ENCODE peak calls at places on chromosomes 11 and 22, in five cellular contexts. One of them, this sample, is unnamed.

GRCh38 chr11:35236667-35237003 is 97.7 kb downstream of the CD44 start:
- DNase-seq in GM12878: no peak
- DNase-seq in IMR-90: peak
- DNase-seq in SK-N-SH: no peak
- DNase-seq in K562: no peak
- DNase-seq in this sample: no peak

GRCh38 chr11:111815489-111815888 is 49.3 kb upstream of the PPP2R1B start:
- DNase-seq in GM12878: no peak
- DNase-seq in K562: no peak
- DNase-seq in SK-N-SH: no peak
- DNase-seq in IMR-90: peak
- DNase-seq in this sample: no peak

GRCh38 chr11:34105957-34106504 is 602 bp downstream of the NAT10 start:
- DNase-seq in SK-N-SH: peak
- DNase-seq in IMR-90: peak
- DNase-seq in K562: peak
- DNase-seq in GM12878: no peak
- DNase-seq in this sample: no peak

GRCh38 chr11:47923667-47924066 is 56.7 kb upstream of the PTPRJ start:
- DNase-seq in GM12878: no peak
- DNase-seq in K562: no peak
- DNase-seq in IMR-90: peak
- DNase-seq in SK-N-SH: no peak
- DNase-seq in this sample: no peak

GRCh38 chr11:64610596-64610995 is 19.6 kb downstream of the SLC22A12 start:
- DNase-seq in GM12878: no peak
- DNase-seq in SK-N-SH: no peak
- DNase-seq in K562: no peak
- DNase-seq in IMR-90: no peak
- DNase-seq in this sample: no peak

GRCh38 chr11:112589132-112589531 is 328.5 kb upstream of the PLET1 start:
- DNase-seq in GM12878: no peak
- DNase-seq in IMR-90: no peak
- DNase-seq in K562: no peak
- DNase-seq in SK-N-SH: no peak
- DNase-seq in this sample: no peak

GRCh38 chr11:134562176-134562575 is 150.1 kb upstream of the B3GAT1 start:
- DNase-seq in IMR-90: no peak
- DNase-seq in SK-N-SH: no peak
- DNase-seq in K562: no peak
- DNase-seq in GM12878: no peak
- DNase-seq in this sample: no peak

GRCh38 chr11:60169264-60169915 is 13.5 kb downstream of the MS4A6A start:
- DNase-seq in K562: no peak
- DNase-seq in GM12878: no peak
- DNase-seq in SK-N-SH: no peak
- DNase-seq in IMR-90: no peak
- DNase-seq in this sample: peak

GRCh38 chr11:75100314-75100713 is 3.6 kb upstream of the OR2AT4 start:
- DNase-seq in K562: peak
- DNase-seq in IMR-90: peak
- DNase-seq in SK-N-SH: no peak
- DNase-seq in GM12878: peak
- DNase-seq in this sample: peak

GRCh38 chr11:112745958-112746357 is 215.3 kb upstream of the NCAM1 start:
- DNase-seq in GM12878: no peak
- DNase-seq in SK-N-SH: no peak
- DNase-seq in K562: no peak
- DNase-seq in IMR-90: no peak
- DNase-seq in this sample: no peak

GRCh38 chr11:111441443-111441842 is 62.4 kb upstream of the POU2AF1 start:
- DNase-seq in GM12878: no peak
- DNase-seq in K562: no peak
- DNase-seq in SK-N-SH: no peak
- DNase-seq in IMR-90: peak
- DNase-seq in this sample: no peak

GRCh38 chr22:21642584-21643448 is 714 bp downstream of the SDF2L1 start:
- DNase-seq in IMR-90: peak
- DNase-seq in GM12878: no peak
- DNase-seq in K562: peak
- DNase-seq in SK-N-SH: peak
- DNase-seq in this sample: peak

GRCh38 chr22:47056776-47057470 is 294.5 kb downstream of the TBC1D22A start:
- DNase-seq in K562: no peak
- DNase-seq in GM12878: no peak
- DNase-seq in SK-N-SH: no peak
- DNase-seq in IMR-90: no peak
- DNase-seq in this sample: no peak

GRCh38 chr11:90242894-90243416 is 20.1 kb upstream of the CHORDC1 start:
- DNase-seq in GM12878: no peak
- DNase-seq in SK-N-SH: no peak
- DNase-seq in K562: no peak
- DNase-seq in IMR-90: no peak
- DNase-seq in this sample: no peak

GRCh38 chr22:49738006-49738405 is 89.7 kb downstream of the BRD1 start:
- DNase-seq in SK-N-SH: no peak
- DNase-seq in GM12878: no peak
- DNase-seq in K562: no peak
- DNase-seq in IMR-90: no peak
- DNase-seq in this sample: no peak

DNA sequence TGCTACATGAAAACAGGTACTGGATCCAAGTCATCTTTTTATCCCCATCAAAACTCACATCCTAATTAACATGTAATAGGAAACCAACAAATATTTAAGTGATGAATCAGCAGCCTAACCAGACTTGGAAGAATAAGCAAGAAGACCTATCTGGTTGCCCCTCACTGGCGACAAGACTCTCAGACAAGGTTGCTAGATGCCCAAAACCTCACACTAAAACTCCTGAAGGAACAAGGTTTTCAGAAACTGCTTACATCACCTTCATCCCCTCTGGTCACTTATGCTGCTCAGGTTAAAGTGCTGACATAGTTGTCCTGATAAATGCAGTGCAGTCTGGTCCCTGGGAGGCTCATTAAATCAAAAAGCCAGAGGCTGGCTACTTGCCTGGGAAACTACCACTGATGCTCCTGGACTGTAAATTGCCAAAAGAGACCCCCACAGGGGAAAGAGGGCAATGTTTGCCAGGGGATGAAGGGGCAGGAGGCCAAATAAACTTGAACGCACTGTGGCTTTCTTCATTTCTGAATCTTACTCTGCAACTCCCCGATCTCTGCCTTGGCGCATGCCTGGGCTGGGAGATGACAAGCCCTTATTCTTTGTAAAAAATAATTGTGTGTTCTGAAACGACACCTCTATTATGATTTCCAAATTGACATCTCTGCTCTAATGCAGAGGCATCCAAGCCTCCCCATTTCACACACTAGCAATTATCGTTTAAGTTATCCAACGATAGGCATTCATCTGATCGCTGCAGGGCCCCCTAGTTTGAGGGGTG is 72.7 kb downstream of the AMBRA1 start:
- DNase-seq in GM12878: no peak
- DNase-seq in IMR-90: peak
- DNase-seq in SK-N-SH: no peak
- DNase-seq in K562: no peak
- DNase-seq in this sample: no peak
- H3K27ac ChIP-seq in GM12878: no peak
- H3K27ac ChIP-seq in IMR-90: no peak
- H3K27ac ChIP-seq in SK-N-SH: peak
- H3K27ac ChIP-seq in K562: no peak
- H3K27ac ChIP-seq in this sample: no peak

DNA sequence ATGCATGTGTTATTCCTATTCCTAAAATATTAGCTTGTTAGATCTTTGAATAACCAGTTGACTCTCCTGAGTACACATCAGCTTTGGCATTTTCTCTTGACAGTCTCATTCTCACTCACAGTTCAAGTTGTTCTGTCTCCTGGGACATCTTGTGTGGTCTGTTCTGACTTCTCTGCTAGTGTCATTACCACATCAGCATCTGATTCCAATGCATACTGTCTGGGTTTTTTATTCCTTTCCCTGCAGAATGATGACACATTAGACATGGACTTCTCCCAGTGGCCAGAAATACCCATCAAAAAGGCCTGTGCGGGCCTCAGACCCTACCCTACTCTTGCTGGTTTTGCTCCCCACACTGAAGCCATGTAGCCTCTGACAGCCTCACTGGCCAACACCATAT is 2.7 kb downstream of the ZNF74 start:
- DNase-seq in K562: peak
- DNase-seq in IMR-90: peak
- DNase-seq in SK-N-SH: no peak
- DNase-seq in GM12878: peak
- DNase-seq in this sample: no peak
- TF ChIP-seq SMC3 in K562: no peak
- TF ChIP-seq SMC3 in IMR-90: no peak
- TF ChIP-seq SMC3 in SK-N-SH: no peak
- TF ChIP-seq SMC3 in GM12878: no peak
- TF ChIP-seq SMC3 in this sample: no peak

GRCh38 chr11:1532606-1533341 is 39.3 kb downstream of the DUSP8 start:
- DNase-seq in K562: no peak
- DNase-seq in GM12878: no peak
- DNase-seq in IMR-90: no peak
- DNase-seq in SK-N-SH: no peak
- DNase-seq in this sample: no peak

GRCh38 chr11:1531418-1531817 is 40.7 kb downstream of the DUSP8 start:
- DNase-seq in GM12878: no peak
- DNase-seq in SK-N-SH: no peak
- DNase-seq in IMR-90: no peak
- DNase-seq in K562: no peak
- DNase-seq in this sample: no peak

GRCh38 chr11:1533342-1533725 is 38.7 kb downstream of the DUSP8 start:
- DNase-seq in GM12878: no peak
- DNase-seq in SK-N-SH: no peak
- DNase-seq in K562: no peak
- DNase-seq in IMR-90: no peak
- DNase-seq in this sample: no peak

GRCh38 chr11:1530686-1531256 is 41.3 kb downstream of the DUSP8 start:
- DNase-seq in SK-N-SH: no peak
- DNase-seq in IMR-90: no peak
- DNase-seq in K562: no peak
- DNase-seq in GM12878: no peak
- DNase-seq in this sample: no peak

DNA sequence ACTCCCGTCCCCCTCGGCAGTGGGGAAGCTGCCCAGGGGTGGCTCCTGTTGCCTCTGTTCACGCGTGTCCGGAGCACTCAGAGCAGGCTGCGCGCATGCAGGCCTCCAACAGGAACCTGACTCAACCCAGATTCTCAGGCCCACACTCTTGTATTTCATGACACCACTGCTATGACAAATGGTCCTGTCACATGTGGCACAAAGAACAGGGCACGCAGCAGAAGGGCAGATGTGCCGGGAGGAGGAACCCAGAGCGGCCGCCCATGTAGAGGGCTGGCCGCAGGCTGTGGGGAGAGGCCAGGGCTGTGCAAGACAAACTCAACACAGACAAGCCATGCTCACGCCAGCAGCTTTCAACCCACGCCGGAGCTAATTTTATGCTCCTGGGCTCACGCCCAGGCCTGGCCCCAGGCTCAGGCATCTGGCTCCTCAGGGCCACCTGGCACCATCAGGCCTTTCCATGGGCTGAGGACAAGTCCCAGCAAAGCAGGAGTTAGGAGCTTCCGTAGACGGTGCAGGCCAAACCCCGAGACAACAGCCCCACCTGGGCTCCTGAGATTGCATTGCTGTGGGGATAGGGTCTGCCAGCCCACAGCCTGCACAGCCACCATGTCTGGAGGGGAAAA is 40.0 kb downstream of the DUSP8 start:
- DNase-seq in IMR-90: no peak
- DNase-seq in K562: no peak
- DNase-seq in GM12878: no peak
- DNase-seq in SK-N-SH: no peak
- DNase-seq in this sample: no peak
- TF ChIP-seq RCOR1 in IMR-90: no peak
- TF ChIP-seq RCOR1 in K562: no peak
- TF ChIP-seq RCOR1 in GM12878: no peak
- TF ChIP-seq RCOR1 in SK-N-SH: no peak
- TF ChIP-seq RCOR1 in this sample: no peak

DNA sequence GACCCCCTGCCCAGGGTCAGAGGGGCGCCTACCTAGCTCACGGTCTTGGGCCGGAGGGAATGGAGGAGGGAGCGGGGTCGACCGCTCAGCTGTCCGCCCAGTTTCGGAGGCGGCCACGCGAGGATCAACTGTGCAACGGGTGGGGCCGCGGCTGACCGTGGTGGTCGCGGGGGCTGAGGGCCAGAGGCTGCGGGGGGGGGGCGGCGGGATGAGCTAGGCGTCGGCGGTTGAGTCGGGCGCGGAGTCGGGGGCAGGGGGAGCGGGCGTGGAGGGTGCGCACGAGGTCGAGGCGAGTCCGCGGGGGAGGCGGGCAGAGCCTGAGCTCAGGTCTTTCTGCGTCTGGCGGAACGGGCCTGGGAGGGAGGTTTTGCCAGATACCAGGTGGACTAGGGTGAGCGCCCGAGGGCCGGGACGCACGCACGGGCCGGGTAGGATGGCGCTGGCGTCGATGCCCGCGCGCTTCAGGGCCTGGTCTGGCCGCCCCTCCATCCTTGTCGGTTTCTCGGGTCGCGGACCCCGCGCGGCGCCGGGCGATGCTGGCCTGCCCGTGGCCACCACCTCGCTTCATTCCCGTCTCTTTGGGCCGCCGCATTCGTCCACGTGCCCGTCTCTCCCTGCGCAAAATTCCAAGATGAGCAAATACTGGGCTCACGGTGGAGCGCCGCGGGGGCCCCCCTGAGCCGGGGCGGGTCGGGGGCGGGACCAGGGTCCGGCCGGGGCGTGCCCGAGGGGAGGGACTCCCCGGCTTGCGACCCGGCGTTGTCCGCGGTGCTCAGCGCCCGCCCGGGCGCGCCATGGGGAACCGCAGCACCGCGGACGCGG is at the start of gene DRD4:
- DNase-seq in IMR-90: peak
- DNase-seq in SK-N-SH: peak
- DNase-seq in K562: no peak
- DNase-seq in GM12878: no peak
- DNase-seq in this sample: no peak
- H3K27ac ChIP-seq in IMR-90: no peak
- H3K27ac ChIP-seq in SK-N-SH: no peak
- H3K27ac ChIP-seq in K562: no peak
- H3K27ac ChIP-seq in GM12878: no peak
- H3K27ac ChIP-seq in this sample: no peak

DNA sequence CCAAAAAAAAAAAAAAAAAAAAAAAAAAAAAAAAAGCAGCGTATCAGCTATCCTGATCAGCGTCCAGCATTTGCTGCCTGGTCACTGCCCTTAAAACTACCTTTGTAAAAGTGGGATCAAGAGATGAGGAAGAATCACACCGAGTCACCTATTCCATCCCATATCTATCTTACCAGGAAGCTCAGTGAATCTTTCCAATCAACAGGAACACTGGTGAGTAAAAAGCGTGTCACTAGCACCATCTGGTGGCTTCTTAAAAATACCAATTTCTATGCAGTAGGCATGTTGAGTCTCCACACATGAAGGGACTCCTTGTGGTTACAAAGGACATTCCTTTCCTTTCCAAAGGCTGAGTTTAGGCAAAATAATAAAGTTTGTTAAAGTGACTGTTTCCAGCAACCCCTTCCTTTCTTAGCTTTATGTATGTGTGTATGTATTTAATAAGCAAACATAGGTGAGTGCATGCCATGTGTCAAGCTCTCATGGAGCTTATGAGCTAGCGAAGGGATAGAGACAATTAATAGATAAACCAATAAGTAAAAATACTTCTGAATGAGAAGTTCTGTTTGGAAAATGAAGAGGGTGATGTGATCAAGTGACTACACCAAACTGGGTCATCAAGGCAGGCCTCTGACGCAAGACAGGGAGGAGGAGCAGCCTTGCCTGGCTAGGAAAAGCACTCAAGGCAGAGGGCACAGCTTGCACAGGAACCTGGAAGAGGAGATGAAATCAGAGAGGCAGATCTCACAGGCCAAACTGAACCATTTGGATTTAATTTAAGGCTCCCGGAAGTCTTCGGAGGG is 13.9 kb upstream of the TP53AIP1 start:
- DNase-seq in SK-N-SH: peak
- DNase-seq in IMR-90: peak
- DNase-seq in K562: peak
- DNase-seq in GM12878: peak
- DNase-seq in this sample: peak
- TF ChIP-seq SMC3 in SK-N-SH: peak
- TF ChIP-seq SMC3 in IMR-90: peak
- TF ChIP-seq SMC3 in K562: peak
- TF ChIP-seq SMC3 in GM12878: peak
- TF ChIP-seq SMC3 in this sample: peak

This sample was measured in A549.